ENCODE peak calls at places on chromosomes 1 and 21, in seven cellular contexts. One of them, this sample, is unnamed.

GRCh38 chr1:181538836-181539235 is 55.5 kb downstream of the CACNA1E start:
- DNase-seq in activated naive CD4-positive, alpha-beta T cell: no peak
- DNase-seq in stimulated activated CD4-positive, alpha-beta T cell treated with anti-CD3 and anti-CD28 coated beads, Interleukin-1b, Interleukin-23, amount 100 ng/mL, for 1 hour: no peak
- DNase-seq in cardiac fibroblast: no peak
- DNase-seq in stimulated activated naive CD8-positive, alpha-beta T cell treated with anti-CD3 and anti-CD28 coated beads, Interleukin-15, amount 100 ng/mL, for 72 hours: no peak
- DNase-seq in fibroblast of the aortic adventitia: no peak
- DNase-seq in mesendoderm: no peak
- DNase-seq in this sample: no peak

GRCh38 chr1:228291906-228292608 is 84.2 kb downstream of the OBSCN start:
- DNase-seq in activated naive CD4-positive, alpha-beta T cell: no peak
- DNase-seq in stimulated activated CD4-positive, alpha-beta T cell treated with anti-CD3 and anti-CD28 coated beads, Interleukin-1b, Interleukin-23, amount 100 ng/mL, for 1 hour: no peak
- DNase-seq in cardiac fibroblast: no peak
- DNase-seq in stimulated activated naive CD8-positive, alpha-beta T cell treated with anti-CD3 and anti-CD28 coated beads, Interleukin-15, amount 100 ng/mL, for 72 hours: no peak
- DNase-seq in fibroblast of the aortic adventitia: no peak
- DNase-seq in mesendoderm: no peak
- DNase-seq in this sample: no peak

GRCh38 chr21:27045281-27045985 is 78.5 kb upstream of the ADAMTS5 start:
- DNase-seq in activated naive CD4-positive, alpha-beta T cell: no peak
- DNase-seq in stimulated activated CD4-positive, alpha-beta T cell treated with anti-CD3 and anti-CD28 coated beads, Interleukin-1b, Interleukin-23, amount 100 ng/mL, for 1 hour: no peak
- DNase-seq in cardiac fibroblast: no peak
- DNase-seq in stimulated activated naive CD8-positive, alpha-beta T cell treated with anti-CD3 and anti-CD28 coated beads, Interleukin-15, amount 100 ng/mL, for 72 hours: no peak
- DNase-seq in fibroblast of the aortic adventitia: peak
- DNase-seq in mesendoderm: no peak
- DNase-seq in this sample: no peak

GRCh38 chr1:15148975-15149374 is 4.6 kb upstream of the TMEM51 start:
- DNase-seq in activated naive CD4-positive, alpha-beta T cell: no peak
- DNase-seq in stimulated activated CD4-positive, alpha-beta T cell treated with anti-CD3 and anti-CD28 coated beads, Interleukin-1b, Interleukin-23, amount 100 ng/mL, for 1 hour: no peak
- DNase-seq in cardiac fibroblast: no peak
- DNase-seq in stimulated activated naive CD8-positive, alpha-beta T cell treated with anti-CD3 and anti-CD28 coated beads, Interleukin-15, amount 100 ng/mL, for 72 hours: no peak
- DNase-seq in fibroblast of the aortic adventitia: no peak
- DNase-seq in mesendoderm: no peak
- DNase-seq in this sample: no peak

GRCh38 chr1:185317886-185318310 is 855 bp upstream of the IVNS1ABP start:
- DNase-seq in activated naive CD4-positive, alpha-beta T cell: peak
- DNase-seq in stimulated activated CD4-positive, alpha-beta T cell treated with anti-CD3 and anti-CD28 coated beads, Interleukin-1b, Interleukin-23, amount 100 ng/mL, for 1 hour: peak
- DNase-seq in cardiac fibroblast: peak
- DNase-seq in stimulated activated naive CD8-positive, alpha-beta T cell treated with anti-CD3 and anti-CD28 coated beads, Interleukin-15, amount 100 ng/mL, for 72 hours: peak
- DNase-seq in fibroblast of the aortic adventitia: no peak
- DNase-seq in mesendoderm: peak
- DNase-seq in this sample: no peak

GRCh38 chr1:67578397-67579020 is 106.5 kb upstream of the GADD45A start:
- DNase-seq in activated naive CD4-positive, alpha-beta T cell: no peak
- DNase-seq in stimulated activated CD4-positive, alpha-beta T cell treated with anti-CD3 and anti-CD28 coated beads, Interleukin-1b, Interleukin-23, amount 100 ng/mL, for 1 hour: no peak
- DNase-seq in cardiac fibroblast: no peak
- DNase-seq in stimulated activated naive CD8-positive, alpha-beta T cell treated with anti-CD3 and anti-CD28 coated beads, Interleukin-15, amount 100 ng/mL, for 72 hours: no peak
- DNase-seq in fibroblast of the aortic adventitia: no peak
- DNase-seq in mesendoderm: no peak
- DNase-seq in this sample: no peak

GRCh38 chr1:42221952-42222606 is 57.5 kb upstream of the GUCA2A start:
- DNase-seq in activated naive CD4-positive, alpha-beta T cell: no peak
- DNase-seq in stimulated activated CD4-positive, alpha-beta T cell treated with anti-CD3 and anti-CD28 coated beads, Interleukin-1b, Interleukin-23, amount 100 ng/mL, for 1 hour: no peak
- DNase-seq in cardiac fibroblast: peak
- DNase-seq in stimulated activated naive CD8-positive, alpha-beta T cell treated with anti-CD3 and anti-CD28 coated beads, Interleukin-15, amount 100 ng/mL, for 72 hours: no peak
- DNase-seq in fibroblast of the aortic adventitia: peak
- DNase-seq in mesendoderm: peak
- DNase-seq in this sample: no peak

GRCh38 chr1:234559917-234560676 is 49.9 kb downstream of the IRF2BP2 start:
- DNase-seq in activated naive CD4-positive, alpha-beta T cell: no peak
- DNase-seq in stimulated activated CD4-positive, alpha-beta T cell treated with anti-CD3 and anti-CD28 coated beads, Interleukin-1b, Interleukin-23, amount 100 ng/mL, for 1 hour: no peak
- DNase-seq in cardiac fibroblast: no peak
- DNase-seq in stimulated activated naive CD8-positive, alpha-beta T cell treated with anti-CD3 and anti-CD28 coated beads, Interleukin-15, amount 100 ng/mL, for 72 hours: no peak
- DNase-seq in fibroblast of the aortic adventitia: no peak
- DNase-seq in mesendoderm: no peak
- DNase-seq in this sample: no peak

GRCh38 chr1:108816049-108816882 is 40.6 kb downstream of the AKNAD1 start:
- DNase-seq in activated naive CD4-positive, alpha-beta T cell: no peak
- DNase-seq in stimulated activated CD4-positive, alpha-beta T cell treated with anti-CD3 and anti-CD28 coated beads, Interleukin-1b, Interleukin-23, amount 100 ng/mL, for 1 hour: no peak
- DNase-seq in cardiac fibroblast: peak
- DNase-seq in stimulated activated naive CD8-positive, alpha-beta T cell treated with anti-CD3 and anti-CD28 coated beads, Interleukin-15, amount 100 ng/mL, for 72 hours: no peak
- DNase-seq in fibroblast of the aortic adventitia: peak
- DNase-seq in mesendoderm: peak
- DNase-seq in this sample: peak

GRCh38 chr1:204258213-204259115 is 44.7 kb upstream of the GOLT1A start:
- DNase-seq in activated naive CD4-positive, alpha-beta T cell: no peak
- DNase-seq in stimulated activated CD4-positive, alpha-beta T cell treated with anti-CD3 and anti-CD28 coated beads, Interleukin-1b, Interleukin-23, amount 100 ng/mL, for 1 hour: no peak
- DNase-seq in cardiac fibroblast: peak
- DNase-seq in stimulated activated naive CD8-positive, alpha-beta T cell treated with anti-CD3 and anti-CD28 coated beads, Interleukin-15, amount 100 ng/mL, for 72 hours: peak
- DNase-seq in fibroblast of the aortic adventitia: peak
- DNase-seq in mesendoderm: peak
- DNase-seq in this sample: peak

GRCh38 chr1:27122652-27123051 is 32.3 kb downstream of the SLC9A1 start:
- DNase-seq in activated naive CD4-positive, alpha-beta T cell: no peak
- DNase-seq in stimulated activated CD4-positive, alpha-beta T cell treated with anti-CD3 and anti-CD28 coated beads, Interleukin-1b, Interleukin-23, amount 100 ng/mL, for 1 hour: no peak
- DNase-seq in cardiac fibroblast: peak
- DNase-seq in stimulated activated naive CD8-positive, alpha-beta T cell treated with anti-CD3 and anti-CD28 coated beads, Interleukin-15, amount 100 ng/mL, for 72 hours: no peak
- DNase-seq in fibroblast of the aortic adventitia: peak
- DNase-seq in mesendoderm: peak
- DNase-seq in this sample: no peak

GRCh38 chr1:20150969-20151368 is 11.8 kb downstream of the PLA2G2F start:
- DNase-seq in activated naive CD4-positive, alpha-beta T cell: no peak
- DNase-seq in stimulated activated CD4-positive, alpha-beta T cell treated with anti-CD3 and anti-CD28 coated beads, Interleukin-1b, Interleukin-23, amount 100 ng/mL, for 1 hour: no peak
- DNase-seq in cardiac fibroblast: no peak
- DNase-seq in stimulated activated naive CD8-positive, alpha-beta T cell treated with anti-CD3 and anti-CD28 coated beads, Interleukin-15, amount 100 ng/mL, for 72 hours: no peak
- DNase-seq in fibroblast of the aortic adventitia: no peak
- DNase-seq in mesendoderm: no peak
- DNase-seq in this sample: no peak

GRCh38 chr1:216749219-216749618 is 26.0 kb upstream of the ESRRG start:
- DNase-seq in activated naive CD4-positive, alpha-beta T cell: no peak
- DNase-seq in stimulated activated CD4-positive, alpha-beta T cell treated with anti-CD3 and anti-CD28 coated beads, Interleukin-1b, Interleukin-23, amount 100 ng/mL, for 1 hour: no peak
- DNase-seq in cardiac fibroblast: no peak
- DNase-seq in stimulated activated naive CD8-positive, alpha-beta T cell treated with anti-CD3 and anti-CD28 coated beads, Interleukin-15, amount 100 ng/mL, for 72 hours: no peak
- DNase-seq in fibroblast of the aortic adventitia: no peak
- DNase-seq in mesendoderm: no peak
- DNase-seq in this sample: no peak

This sample was measured in neural crest cell.